ENCODE peak calls at places on chromosomes 16 and 17, in seven cellular contexts. C is pancreas, K is body of pancreas, S is breast epithelium, Z is tibial nerve, A is transverse colon, Q is adrenal gland. P is an unnamed sample. For H3K4me1, the result is how much of the 10 kb centered on the place peaks cover.

GRCh38 chr17:67555855-67556254 is 161.9 kb upstream of the NOL11 start:
- DNase-seq in C (no peak), K (no peak), S (no peak), Z (no peak), A (no peak), Q (no peak), P (no peak)

GRCh38 chr17:19677736-19678379 is 29.3 kb downstream of the ALDH3A2 start:
- DNase-seq in C (no peak), K (no peak), S (no peak), Z (no peak), A (no peak), Q (no peak), P (no peak)

GRCh38 chr17:75835315-75835987 is 8.8 kb downstream of the UNC13D start:
- DNase-seq in C (no peak), K (no peak), S (no peak), Z (no peak), A (no peak), Q (no peak), P (no peak)

GRCh38 chr17:47872019-47872650 is 21.2 kb upstream of the SP6 start:
- DNase-seq in C (no peak), K (no peak), S (no peak), Z (no peak), A (no peak), Q (no peak), P (no peak)

GRCh38 chr17:67401106-67401505 is 24.0 kb downstream of the PITPNC1 start:
- DNase-seq in C (no peak), K (no peak), S (no peak), Z (no peak), A (no peak), Q (no peak), P (no peak)

GRCh38 chr16:23595951-23596720 is at the start of gene NDUFAB1:
- DNase-seq in C (peak), K (peak), S (peak), Z (peak), A (peak), Q (peak), P (peak)

GRCh38 chr16:53773150-53773846 is 69.3 kb downstream of the FTO start:
- DNase-seq in C (peak), K (peak), S (no peak), Z (no peak), A (peak), Q (peak), P (no peak)

GRCh38 chr17:38844261-38844757 is 9.2 kb downstream of the RPL23 start:
- DNase-seq in C (no peak), K (peak), S (peak), Z (peak), A (peak), Q (peak), P (no peak)

GRCh38 chr16:12225816-12226480 is 249.4 kb downstream of the SNX29 start:
- DNase-seq in C (no peak), K (no peak), S (no peak), Z (no peak), A (no peak), Q (no peak), P (no peak)

GRCh38 chr17:66165537-66166123 is 26.3 kb downstream of the CEP112 start:
- DNase-seq in C (peak), K (no peak), S (no peak), Z (no peak), A (no peak), Q (no peak), P (peak)

GRCh38 chr17:27206447-27206846 is 87.5 kb upstream of the WSB1 start:
- DNase-seq in C (no peak), K (no peak), S (no peak), Z (no peak), A (peak), Q (no peak), P (no peak)

GRCh38 chr16:76963614-76964315 is 227.2 kb upstream of the MON1B start:
- DNase-seq in C (no peak), K (no peak), S (no peak), Z (no peak), A (no peak), Q (no peak), P (no peak)

GRCh38 chr16:23466162-23466885 is 13.3 kb upstream of the COG7 start:
- DNase-seq in C (no peak), K (no peak), S (no peak), Z (no peak), A (no peak), Q (no peak), P (no peak)

GRCh38 chr16:58010886-58011285 is 9.7 kb downstream of the USB1 start:
- DNase-seq in C (no peak), K (no peak), S (no peak), Z (no peak), A (no peak), Q (no peak), P (no peak)

GRCh38 chr16:1691956-1692355 is 13.9 kb downstream of the JPT2 start:
- DNase-seq in C (no peak), K (no peak), S (no peak), Z (no peak), A (no peak), Q (peak), P (no peak)

GRCh38 chr17:10737168-10737622 is 7.4 kb upstream of the TMEM220 start:
- DNase-seq in C (peak), K (peak), S (peak), Z (peak), A (peak), Q (peak), P (peak)

GRCh38 chr16:85497622-85498314 is 115.4 kb upstream of the GSE1 start:
- DNase-seq in C (no peak), K (no peak), S (no peak), Z (no peak), A (no peak), Q (no peak), P (no peak)

GRCh38 chr17:19730829-19731228 is 14.4 kb upstream of the SLC47A2 start:
- DNase-seq in C (no peak), K (no peak), S (no peak), Z (no peak), A (no peak), Q (no peak), P (no peak)

GRCh38 chr17:47853616-47854015 is 2.7 kb upstream of the SP6 start:
- DNase-seq in C (no peak), K (no peak), S (no peak), Z (no peak), A (no peak), Q (no peak), P (no peak)

GRCh38 chr16:10907757-10908045 is 30.7 kb downstream of the CIITA start:
- DNase-seq in C (no peak), K (no peak), S (no peak), Z (no peak), A (no peak), Q (no peak), P (no peak)

GRCh38 chr16:1770328-1771071 is 843 bp downstream of the NME3 start:
- DNase-seq in C (peak), K (peak), S (peak), Z (peak), A (peak), Q (peak), P (peak)

GRCh38 chr17:73703216-73703615 is 59.0 kb upstream of the SDK2 start:
- DNase-seq in C (no peak), K (no peak), S (no peak), Z (no peak), A (no peak), Q (no peak), P (no peak)

GRCh38 chr17:50063516-50064252 is 7.8 kb downstream of the ITGA3 start:
- DNase-seq in C (no peak), K (no peak), S (no peak), Z (no peak), A (no peak), Q (no peak), P (no peak)

GRCh38 chr16:48641770-48642169 is 31.8 kb upstream of the N4BP1 start:
- DNase-seq in C (no peak), K (no peak), S (no peak), Z (no peak), A (no peak), Q (no peak), P (no peak)

GRCh38 chr17:73369126-73369525 is 57.3 kb upstream of the CDC42EP4 start:
- DNase-seq in C (peak), K (peak), S (no peak), Z (no peak), A (no peak), Q (no peak), P (no peak)

GRCh38 chr16:12171206-12171605 is 194.7 kb downstream of the SNX29 start:
- DNase-seq in C (no peak), K (no peak), S (no peak), Z (no peak), A (no peak), Q (no peak), P (no peak)

GRCh38 chr17:11506635-11507034 is 91.6 kb upstream of the DNAH9 start:
- DNase-seq in C (peak), K (peak), S (no peak), Z (no peak), A (no peak), Q (peak), P (no peak)

GRCh38 chr17:17692353-17693252 is 11.3 kb downstream of the RAI1 start:
- DNase-seq in C (no peak), K (no peak), S (no peak), Z (no peak), A (no peak), Q (peak), P (no peak)

GRCh38 chr17:21814776-21815175 is 122.5 kb downstream of the KCNJ18 start:
- DNase-seq in C (no peak), K (no peak), S (no peak), Z (no peak), A (no peak), Q (no peak), P (no peak)

GRCh38 chr17:17141279-17141678 is 64.9 kb downstream of the PLD6 start:
- DNase-seq in C (no peak), K (no peak), S (no peak), Z (no peak), A (no peak), Q (peak), P (no peak)

GRCh38 chr17:73089918-73090317 is 2.6 kb downstream of the SLC39A11 start:
- DNase-seq in C (no peak), K (peak), S (peak), Z (no peak), A (no peak), Q (no peak), P (no peak)

GRCh38 chr16:15915555-15916081 is 27.2 kb upstream of the CEP20 start:
- DNase-seq in C (no peak), K (no peak), S (no peak), Z (no peak), A (peak), Q (no peak), P (no peak)

GRCh38 chr16:31130899-31131298 is 4.6 kb downstream of the PRSS8 start:
- DNase-seq in C (peak), K (peak), S (peak), Z (no peak), A (peak), Q (no peak), P (no peak)

GRCh38 chr16:31128711-31129567 is 6.6 kb downstream of the PRSS8 start:
- DNase-seq in C (peak), K (peak), S (no peak), Z (no peak), A (peak), Q (no peak), P (no peak)

GRCh38 chr16:31131416-31131815 is 4.1 kb downstream of the PRSS8 start:
- DNase-seq in C (peak), K (no peak), S (no peak), Z (no peak), A (no peak), Q (no peak), P (no peak)

GRCh38 chr16:31130336-31130812 is 5.2 kb downstream of the PRSS8 start:
- DNase-seq in C (peak), K (peak), S (no peak), Z (no peak), A (no peak), Q (no peak), P (no peak)

GRCh38 chr16:31129568-31130335 is 5.8 kb downstream of the PRSS8 start:
- DNase-seq in C (peak), K (peak), S (no peak), Z (no peak), A (peak), Q (no peak), P (no peak)
- TF ChIP-seq CTCF in C (no peak), K (no peak), S (no peak), Z (no peak), A (peak), Q (no peak), P (no peak)

GRCh38 chr17:41905172-41905571 is 13.6 kb downstream of the ACLY start:
- DNase-seq in C (no peak), K (no peak), S (no peak), Z (no peak), A (no peak), Q (no peak), P (no peak)

GRCh38 chr17:41907633-41908539 is 10.9 kb downstream of the ACLY start:
- DNase-seq in C (peak), K (peak), S (no peak), Z (no peak), A (peak), Q (no peak), P (no peak)

GRCh38 chr17:41906465-41907184 is 12.1 kb downstream of the ACLY start:
- DNase-seq in C (no peak), K (no peak), S (no peak), Z (no peak), A (no peak), Q (no peak), P (no peak)

GRCh38 chr17:41907185-41907556 is 11.6 kb downstream of the ACLY start:
- DNase-seq in C (no peak), K (no peak), S (no peak), Z (no peak), A (no peak), Q (peak), P (no peak)

GRCh38 chr17:41904242-41904841 is 14.4 kb downstream of the ACLY start:
- DNase-seq in C (no peak), K (no peak), S (no peak), Z (no peak), A (no peak), Q (no peak), P (no peak)
- H3K4me1 ChIP-seq in C (under half), K (under half), S (under half), Z (under half), A (under half), Q (under half), P (under half)

DNA sequence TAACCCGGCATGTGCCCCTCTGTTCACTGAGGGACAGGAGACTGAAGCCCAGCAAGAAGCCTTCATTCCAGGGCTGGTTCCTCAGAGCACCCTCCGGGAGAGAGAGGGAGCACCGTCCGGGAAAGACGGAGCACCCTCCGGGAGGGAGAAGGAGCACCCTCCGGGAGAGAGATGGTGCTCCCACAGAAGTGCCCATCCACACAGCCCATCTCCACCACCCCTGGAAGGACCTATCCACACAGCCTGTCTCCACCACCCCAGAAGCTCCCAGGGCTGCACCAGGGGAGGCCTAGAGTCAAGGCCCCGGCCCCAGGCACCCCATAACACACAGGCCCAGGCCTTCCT is 88.6 kb downstream of the ABR start:
- DNase-seq in C (no peak), K (no peak), S (no peak), Z (no peak), A (no peak), Q (no peak), P (no peak)
- TF ChIP-seq CTCF in C (no peak), K (no peak), S (no peak), Z (no peak), A (no peak), Q (no peak), P (no peak)

GRCh38 chr17:57993471-57994365 is 5.7 kb upstream of the VEZF1 start:
- DNase-seq in C (no peak), K (no peak), S (no peak), Z (no peak), A (no peak), Q (no peak), P (no peak)
- H3K4me1 ChIP-seq in C (under half), K (under half), S (under half), Z (half or more), A (under half), Q (under half), P (under half)

GRCh38 chr16:27223701-27224100 is 20.4 kb downstream of the KDM8 start:
- DNase-seq in C (no peak), K (no peak), S (no peak), Z (no peak), A (no peak), Q (no peak), P (no peak)

GRCh38 chr16:27221576-27222498 is 18.5 kb downstream of the KDM8 start:
- DNase-seq in C (peak), K (peak), S (no peak), Z (no peak), A (peak), Q (no peak), P (no peak)

GRCh38 chr16:27222499-27223225 is 19.3 kb downstream of the KDM8 start:
- DNase-seq in C (no peak), K (peak), S (no peak), Z (no peak), A (peak), Q (peak), P (no peak)

GRCh38 chr16:27224271-27224737 is 21.0 kb downstream of the KDM8 start:
- DNase-seq in C (no peak), K (no peak), S (no peak), Z (no peak), A (no peak), Q (no peak), P (no peak)

DNA sequence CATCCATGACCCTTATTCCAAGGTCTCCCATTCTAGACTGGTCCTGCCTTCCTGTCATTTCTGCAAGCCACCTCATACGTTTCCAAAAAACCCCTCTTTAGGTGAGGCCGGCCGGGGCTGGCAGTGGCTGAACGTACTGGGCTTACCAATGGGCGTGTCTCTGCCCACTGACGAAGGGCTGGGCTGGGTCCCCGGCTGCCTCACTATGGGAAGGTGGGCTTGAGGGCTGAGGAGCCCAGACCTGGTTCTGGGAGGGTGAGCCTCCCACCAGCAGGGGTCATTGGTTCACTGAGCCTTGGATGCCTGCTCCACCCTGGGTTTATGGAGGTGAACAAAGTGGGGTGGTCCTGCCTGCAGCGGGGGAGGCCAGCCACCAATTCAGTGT is 19.9 kb downstream of the KDM8 start:
- DNase-seq in C (no peak), K (no peak), S (no peak), Z (no peak), A (peak), Q (no peak), P (no peak)
- TF ChIP-seq CTCF in C (no peak), K (no peak), S (no peak), Z (no peak), A (no peak), Q (no peak), P (no peak)

DNA sequence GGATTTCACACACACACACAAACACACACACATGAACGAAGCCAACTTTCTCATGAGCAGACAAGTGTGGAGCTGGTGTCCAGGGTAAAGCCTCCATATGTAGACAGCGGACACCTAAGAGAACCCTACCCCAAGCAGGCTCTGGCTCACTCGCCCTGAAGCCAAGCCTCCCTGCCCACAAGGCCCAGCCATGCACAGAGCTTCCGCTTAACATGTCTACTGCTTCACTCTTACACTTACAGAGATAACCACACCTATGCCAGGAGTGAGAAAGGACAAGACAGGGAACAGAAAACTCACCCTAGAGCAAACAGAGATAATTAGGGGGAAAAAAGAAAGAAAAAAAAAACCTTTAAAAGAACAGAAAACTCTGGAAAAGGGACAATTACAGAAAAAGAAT is 67.5 kb downstream of the CYTH1 start:
- DNase-seq in C (no peak), K (no peak), S (no peak), Z (no peak), A (no peak), Q (no peak), P (no peak)
- H3K4me1 ChIP-seq in C (under half), K (under half), S (under half), Z (half or more), A (half or more), Q (under half), P (half or more)

DNA sequence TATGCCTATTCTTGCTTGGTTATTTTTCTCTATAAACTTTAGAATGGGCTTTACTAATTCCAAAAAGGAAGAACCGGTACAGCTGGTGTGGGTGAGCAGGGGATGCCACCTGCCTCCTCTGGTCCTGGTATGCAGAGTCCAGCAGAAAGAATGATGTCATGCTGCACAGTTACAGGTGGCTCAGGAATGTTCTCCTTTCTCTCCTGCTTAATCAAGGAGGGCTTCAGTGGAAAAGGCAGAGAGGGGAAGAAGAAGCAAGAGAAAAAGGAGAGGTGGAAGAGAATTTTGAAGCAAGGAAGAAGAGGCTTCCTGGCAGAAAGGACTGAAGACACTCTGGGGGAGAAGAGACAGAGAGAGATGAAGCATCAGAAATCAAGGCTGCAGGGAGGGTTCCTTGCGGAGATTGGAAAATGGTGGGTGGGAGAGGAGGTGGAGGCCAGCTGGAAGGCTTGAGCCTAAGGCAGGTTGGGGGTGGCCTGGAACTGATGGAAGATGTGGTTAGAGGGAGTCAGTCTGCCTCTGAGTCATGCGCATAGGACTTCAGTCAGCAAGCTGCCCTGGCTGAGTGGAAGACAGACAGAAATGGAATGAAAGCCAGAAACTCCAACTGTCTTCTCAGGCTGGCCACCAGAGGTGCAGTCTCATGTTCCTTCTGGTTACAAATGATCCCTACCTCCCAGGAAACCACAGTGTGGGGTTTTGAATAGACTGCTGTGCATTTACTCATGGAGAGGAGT is 64.6 kb upstream of the CRHR1 start:
- DNase-seq in C (no peak), K (no peak), S (no peak), Z (no peak), A (no peak), Q (peak), P (no peak)
- TF ChIP-seq CTCF in C (no peak), K (peak), S (no peak), Z (no peak), A (no peak), Q (no peak), P (no peak)

DNA sequence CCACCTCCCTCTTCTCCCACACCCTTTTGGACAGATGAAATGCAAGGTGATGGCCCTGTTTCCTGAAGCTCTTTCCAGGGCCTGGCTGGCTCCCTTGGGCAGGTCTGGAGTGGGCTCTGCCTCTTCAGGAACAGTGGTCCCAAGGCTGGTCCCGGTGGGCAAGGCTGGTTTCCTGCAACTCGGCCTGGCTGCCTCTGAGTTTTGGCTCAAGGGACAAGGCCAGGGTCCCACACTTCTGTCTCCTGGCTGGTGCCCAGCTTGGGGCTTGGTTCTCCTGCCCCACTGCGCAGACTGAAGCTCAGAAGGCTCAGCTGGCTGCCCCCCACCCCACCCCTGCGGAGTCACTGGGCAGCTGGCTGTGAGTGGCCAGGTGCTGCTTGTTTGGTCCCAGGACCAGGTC is 3.8 kb upstream of the ACTG1 start:
- DNase-seq in C (no peak), K (peak), S (no peak), Z (no peak), A (peak), Q (no peak), P (no peak)
- H3K4me1 ChIP-seq in C (under half), K (half or more), S (under half), Z (half or more), A (half or more), Q (under half), P (under half)

GRCh38 chr17:37706446-37706845 is 38.4 kb downstream of the HNF1B start:
- DNase-seq in C (no peak), K (no peak), S (no peak), Z (no peak), A (no peak), Q (no peak), P (no peak)
- TF ChIP-seq CTCF in C (no peak), K (no peak), S (no peak), Z (no peak), A (no peak), Q (no peak), P (no peak)